ENCODE peak calls at places on chromosomes 11 and 22, in eight cellular contexts. W is lower lobe of right lung; Q is thoracic aorta; J is neuronal stem cell; X is CD8-positive, alpha-beta memory T cell; Z is neural progenitor cell; V is fibroblast of lung; R is left ventricle myocardium inferior. O is an unnamed sample.

GRCh38 chr11:45933131-45933821 is 10.8 kb downstream of the LARGE2 start:
- DNase-seq in R (peak; percentile 10), V (peak; percentile 50), W (no peak), Z (no peak), Q (no peak), J (no peak), X (no peak), O (no peak)

GRCh38 chr11:96464695-96465307 is 75.0 kb downstream of the JRKL start:
- DNase-seq in Q (no peak), Z (peak; percentile 87), J (peak; percentile 59), X (no peak), R (no peak), V (peak; percentile 68), W (no peak), O (peak; percentile 82)

GRCh38 chr11:119336744-119337469 is 2.6 kb downstream of the RNF26 start:
- DNase-seq in X (no peak), Z (no peak), R (no peak), V (no peak), J (no peak), Q (no peak), W (no peak), O (no peak)

GRCh38 chr11:105732611-105733010 is 122.7 kb downstream of the GRIA4 start:
- DNase-seq in X (no peak), J (no peak), Q (no peak), V (peak; percentile 6), W (no peak), Z (no peak), R (no peak), O (no peak)

GRCh38 chr11:13277719-13278619 is at the start of gene BMAL1:
- DNase-seq in Z (peak; percentile 50), W (peak; percentile 84), Q (no peak), V (peak; percentile 8), J (no peak), R (peak; percentile 52), X (peak; percentile 47), O (no peak)

GRCh38 chr11:79201637-79202347 is 239.0 kb downstream of the TENM4 start:
- DNase-seq in J (no peak), X (no peak), W (no peak), Q (no peak), R (no peak), V (no peak), Z (no peak), O (no peak)

GRCh38 chr22:26054846-26055245 is 114.4 kb upstream of the SEZ6L start:
- DNase-seq in W (no peak), J (no peak), R (no peak), Z (peak; percentile 34), X (no peak), V (no peak), Q (no peak), O (no peak)

GRCh38 chr11:44775366-44776356 is 48.9 kb downstream of the TSPAN18 start:
- DNase-seq in J (peak; percentile 53), Q (no peak), W (no peak), V (peak; percentile 26), R (peak; percentile 53), Z (peak; percentile 78), X (peak; percentile 34), O (peak; percentile 88)

GRCh38 chr22:29813563-29813962 is 24.5 kb downstream of the ASCC2 start:
- DNase-seq in X (no peak), Z (no peak), V (no peak), R (no peak), Q (no peak), J (no peak), W (no peak), O (no peak)

GRCh38 chr11:1298695-1299492 is 10.5 kb downstream of the TOLLIP start:
- DNase-seq in V (peak; percentile 46), X (no peak), W (peak; percentile 93), Z (peak; percentile 42), Q (no peak), J (no peak), R (peak; percentile 80), O (no peak)

GRCh38 chr11:30697032-30697431 is 110.9 kb upstream of the MPPED2 start:
- DNase-seq in Z (no peak), J (no peak), R (no peak), Q (no peak), V (no peak), X (no peak), W (no peak), O (no peak)

GRCh38 chr11:93131709-93132108 is 66.1 kb downstream of the SLC36A4 start:
- DNase-seq in Z (peak; percentile 57), V (no peak), Q (no peak), X (no peak), W (no peak), J (no peak), R (no peak), O (no peak)

GRCh38 chr22:45454260-45454659 is 40.8 kb downstream of the RIBC2 start:
- DNase-seq in W (no peak), R (no peak), Z (no peak), V (peak; percentile 27), Q (no peak), X (no peak), J (no peak), O (no peak)

GRCh38 chr11:68923614-68924013 is 19.9 kb downstream of the IGHMBP2 start:
- DNase-seq in V (no peak), X (no peak), J (no peak), Q (no peak), W (no peak), Z (no peak), R (no peak), O (no peak)

GRCh38 chr11:65425105-65425970 is 2.7 kb downstream of the NEAT1 start:
- DNase-seq in X (peak; percentile 69), R (peak; percentile 12), Z (peak; percentile 36), V (peak; percentile 83), J (no peak), W (peak; percentile 48), Q (no peak), O (peak; percentile 65)

GRCh38 chr22:31275018-31275417 is 17.3 kb downstream of the PIK3IP1 start:
- DNase-seq in Q (no peak), V (no peak), Z (no peak), W (no peak), X (no peak), J (no peak), R (no peak), O (no peak)

GRCh38 chr11:45756384-45757010 is 48.5 kb upstream of the SLC35C1 start:
- DNase-seq in W (no peak), Z (no peak), Q (no peak), R (no peak), V (no peak), J (no peak), X (no peak), O (no peak)

GRCh38 chr22:49769691-49770315 is 57.9 kb downstream of the BRD1 start:
- DNase-seq in X (no peak), V (no peak), J (no peak), Z (no peak), W (peak; percentile 22), R (peak; percentile 9), Q (no peak), O (no peak)

DNA sequence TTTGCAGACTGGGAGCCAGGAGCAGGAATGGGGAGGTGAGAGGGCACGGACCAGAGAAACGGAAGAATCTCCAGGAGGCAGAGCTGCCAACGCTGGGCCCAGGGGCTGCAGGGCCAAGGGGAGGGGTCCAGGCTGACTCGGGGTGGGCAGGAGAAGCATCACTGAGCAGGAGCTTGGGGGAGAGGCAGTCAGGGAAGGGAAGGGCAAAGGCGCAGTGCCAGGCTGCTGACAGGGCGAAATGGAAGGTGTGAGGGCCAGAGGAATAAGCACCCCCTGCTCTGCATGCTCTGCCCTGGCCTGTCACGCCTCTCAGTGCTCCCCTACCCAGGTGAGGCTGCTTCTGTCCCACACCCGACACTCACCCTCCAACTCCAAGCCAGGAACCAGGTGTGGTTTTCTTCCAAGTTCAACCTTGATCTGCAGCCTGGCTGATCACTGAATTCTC is 14.4 kb downstream of the LRRC32 start:
- DNase-seq in R (no peak), Q (no peak), W (no peak), X (no peak), J (no peak), V (no peak), Z (no peak), O (no peak)
- H3K4me1 ChIP-seq in R (peaks cover 73% of the 10 kb centered on the region), Q (peaks cover 28% of the 10 kb centered on the region), W (peaks cover 41% of the 10 kb centered on the region), X (no peaks in the 10 kb centered on the region), J (no peaks in the 10 kb centered on the region), V (peaks cover 35% of the 10 kb centered on the region), Z (no peaks in the 10 kb centered on the region), O (no peaks in the 10 kb centered on the region)

DNA sequence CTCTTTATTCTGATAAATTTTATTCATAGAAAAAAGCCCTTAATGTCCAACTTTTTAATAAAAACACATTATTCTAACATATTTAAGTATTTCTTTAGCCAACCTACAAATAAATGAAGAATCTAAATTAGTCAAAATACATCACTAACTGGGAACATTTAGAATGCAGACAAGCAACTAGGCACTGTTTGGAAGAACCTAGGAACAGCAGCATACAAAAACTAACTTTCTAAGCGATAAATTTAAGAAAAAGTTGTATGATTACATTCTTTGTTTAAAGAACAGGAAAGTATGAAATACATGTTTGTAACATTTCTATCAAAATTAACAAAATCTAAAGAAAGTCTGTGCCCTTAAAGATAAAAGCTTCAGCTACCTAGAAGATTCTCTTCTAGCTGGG is 35.3 kb downstream of the PI4KA start:
- DNase-seq in Z (no peak), X (no peak), R (no peak), Q (no peak), J (no peak), W (no peak), V (no peak), O (no peak)
- H3K36me3 ChIP-seq in Z (no peaks in the 10 kb centered on the region), X (peaks cover 31% of the 10 kb centered on the region), R (peaks cover 80% of the 10 kb centered on the region), Q (peaks cover 12% of the 10 kb centered on the region), J (peaks cover 6% of the 10 kb centered on the region), W (peaks cover 90% of the 10 kb centered on the region), V (peaks cover 4% of the 10 kb centered on the region), O (peaks cover 10% of the 10 kb centered on the region)

DNA sequence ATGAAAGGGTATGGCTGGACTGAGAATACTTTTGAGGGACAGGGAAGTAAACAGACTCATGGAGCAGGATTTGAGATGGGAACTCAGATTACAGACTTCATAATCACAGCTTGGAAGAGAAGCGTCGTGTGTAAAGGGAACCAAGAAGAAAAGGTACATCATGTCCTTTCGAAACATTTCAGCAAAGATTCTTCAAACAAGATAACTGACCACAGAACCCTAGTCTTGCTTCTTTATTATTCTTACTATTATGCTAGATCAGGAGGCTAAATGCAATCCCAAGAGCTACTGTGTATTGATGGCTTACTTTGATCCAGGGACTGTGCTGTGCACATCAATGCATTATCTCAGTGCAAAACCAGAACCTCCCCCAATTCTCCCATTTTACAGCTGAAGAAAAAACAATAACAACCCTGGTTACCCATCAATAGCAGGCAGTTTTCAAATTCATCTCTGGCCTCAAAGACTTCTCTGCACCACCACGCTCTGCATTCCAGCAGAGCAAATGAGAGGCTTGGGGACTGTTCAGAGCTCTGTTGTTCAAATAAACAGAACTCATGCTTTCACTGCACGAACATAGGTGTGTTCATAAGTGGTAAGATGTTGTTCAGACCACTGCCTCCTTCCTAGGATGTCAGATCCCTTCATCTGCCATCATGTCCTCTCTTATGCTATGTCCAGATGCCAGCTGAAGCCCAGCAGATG is 104.8 kb upstream of the NAV2 start:
- DNase-seq in V (no peak), Q (no peak), R (no peak), J (no peak), X (no peak), Z (no peak), W (no peak), O (no peak)
- H3K4me1 ChIP-seq in V (no peaks in the 10 kb centered on the region), Q (peaks cover 21% of the 10 kb centered on the region), R (peaks cover 37% of the 10 kb centered on the region), J (no peaks in the 10 kb centered on the region), X (no peaks in the 10 kb centered on the region), Z (peaks cover 9% of the 10 kb centered on the region), W (peaks cover 14% of the 10 kb centered on the region), O (no peaks in the 10 kb centered on the region)

DNA sequence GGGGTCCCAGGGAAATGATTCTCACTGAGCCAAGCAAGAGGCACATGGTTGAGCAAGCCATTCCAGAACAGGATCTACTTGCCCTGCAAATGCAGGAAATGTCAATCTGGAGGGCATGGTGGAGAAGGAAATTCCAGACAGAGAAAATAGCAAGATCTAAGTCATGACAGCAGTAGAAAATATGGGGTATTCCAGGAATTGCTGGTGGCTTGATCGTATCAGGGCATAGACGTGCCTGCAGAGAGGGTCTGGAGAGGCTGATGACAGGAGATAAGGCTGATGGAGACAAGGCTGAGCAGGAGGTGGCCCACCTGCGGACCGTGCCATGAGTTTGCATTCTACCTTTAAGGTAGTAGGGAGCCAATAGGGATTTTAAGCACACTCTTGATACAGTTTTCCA is 566.3 kb upstream of the CADM1 start:
- DNase-seq in R (no peak), Q (no peak), W (no peak), V (no peak), Z (no peak), J (no peak), X (no peak), O (no peak)
- H3K36me3 ChIP-seq in R (no peaks in the 10 kb centered on the region), Q (no peaks in the 10 kb centered on the region), W (no peaks in the 10 kb centered on the region), V (no peaks in the 10 kb centered on the region), Z (no peaks in the 10 kb centered on the region), J (no peaks in the 10 kb centered on the region), X (no peaks in the 10 kb centered on the region), O (no peaks in the 10 kb centered on the region)